ENCODE peak calls at places on chromosomes 6 and 20, in eight cellular contexts. Q is NCI-H1417, C is kidney tubule cell, K is OCI-LY7, Z is neural crest cell, D is activated T-cell treated with anti-CD3 and anti-CD28 coated beads for 48 hours, H is AG04450, N is T1000. X is an unnamed sample.

GRCh38 chr6:118468682-118469465 is 79.2 kb upstream of the PLN start:
- DNase-seq in N (no peak), Z (no peak), D (no peak), C (peak; percentile 11), K (no peak), Q (peak; percentile 29), H (no peak), X (peak; percentile 7)

GRCh38 chr20:1934578-1935573 is 39.7 kb downstream of the SIRPA start:
- DNase-seq in N (peak; percentile 61), K (no peak), D (no peak), H (no peak), Z (no peak), C (no peak), Q (no peak), X (peak; percentile 88)

GRCh38 chr6:114783083-114783482 is 440.3 kb upstream of the HS3ST5 start:
- DNase-seq in Q (no peak), H (no peak), C (peak; percentile 20), K (no peak), D (no peak), N (no peak), Z (no peak), X (peak; percentile 35)

GRCh38 chr6:136012198-136012884 is 160.8 kb downstream of the PDE7B start:
- DNase-seq in K (no peak), N (no peak), C (peak; percentile 69), Z (no peak), D (no peak), H (peak; percentile 76), Q (no peak), X (no peak)

GRCh38 chr20:63106108-63106764 is 99.5 kb upstream of the BHLHE23 start:
- DNase-seq in D (no peak), Q (no peak), Z (no peak), K (no peak), C (no peak), H (no peak), N (no peak), X (no peak)

GRCh38 chr6:129133770-129134192 is 250.8 kb downstream of the LAMA2 start:
- DNase-seq in H (no peak), K (no peak), D (no peak), Z (no peak), C (no peak), Q (no peak), N (no peak), X (no peak)

GRCh38 chr6:56795852-56796532 is 153.3 kb upstream of the DST start:
- DNase-seq in Q (no peak), Z (no peak), D (no peak), H (no peak), C (peak; percentile 85), K (no peak), N (no peak), X (peak; percentile 60)

GRCh38 chr6:113077794-113078193 is 730.7 kb downstream of the RFPL4B start:
- DNase-seq in H (no peak), D (no peak), N (no peak), K (no peak), Q (no peak), C (no peak), Z (no peak), X (peak; percentile 43)

GRCh38 chr6:118635909-118636735 is 15.3 kb downstream of the CEP85L start:
- DNase-seq in Z (no peak), Q (no peak), C (no peak), D (no peak), H (no peak), N (no peak), K (no peak), X (no peak)

GRCh38 chr6:121480099-121480713 is 44.8 kb downstream of the GJA1 start:
- DNase-seq in Z (no peak), C (no peak), Q (no peak), N (no peak), H (no peak), D (no peak), K (no peak), X (no peak)

GRCh38 chr6:145238787-145239186 is 496.5 kb downstream of the EPM2A start:
- DNase-seq in Q (no peak), D (no peak), C (no peak), H (no peak), Z (no peak), K (no peak), N (no peak), X (no peak)

GRCh38 chr20:34916774-34917354 is 38.7 kb downstream of the GSS start:
- DNase-seq in D (no peak), C (no peak), Q (no peak), H (no peak), Z (no peak), K (no peak), N (no peak), X (no peak)

GRCh38 chr6:117451607-117452164 is 25.9 kb upstream of the ROS1 start:
- DNase-seq in K (no peak), Z (no peak), C (no peak), D (no peak), H (no peak), Q (no peak), N (no peak), X (peak; percentile 56)

GRCh38 chr6:35318200-35318844 is 20.7 kb downstream of the DEF6 start:
- DNase-seq in H (peak; percentile 27), C (peak; percentile 83), Z (peak; percentile 97), Q (peak; percentile 87), N (peak; percentile 90), K (no peak), D (no peak), X (no peak)

GRCh38 chr20:14986656-14987055 is 649.2 kb upstream of the FLRT3 start:
- DNase-seq in Q (no peak), C (no peak), H (no peak), K (no peak), N (no peak), Z (no peak), D (no peak), X (no peak)

X was measured in mammary epithelial cell.